ENCODE peak calls at places on chromosomes 11 and 22, in seven cellular contexts. One of them, this sample, is unnamed.

GRCh38 chr22:23181763-23182288 is 1.5 kb downstream of the BCR start:
- DNase-seq in A549: no peak
- DNase-seq in transverse colon: no peak
- DNase-seq in stomach: no peak
- DNase-seq in GM12878: no peak
- DNase-seq in tibial nerve: no peak
- DNase-seq in SK-N-SH: no peak
- DNase-seq in this sample: no peak

GRCh38 chr22:46547883-46548244 is 10.4 kb upstream of the CELSR1 start:
- DNase-seq in A549: no peak
- DNase-seq in transverse colon: peak; percentile 51
- DNase-seq in stomach: no peak
- DNase-seq in GM12878: no peak
- DNase-seq in tibial nerve: peak; percentile 30
- DNase-seq in SK-N-SH: no peak
- DNase-seq in this sample: no peak

GRCh38 chr11:123357990-123358827 is 71.9 kb upstream of the GRAMD1B start:
- DNase-seq in A549: peak; percentile 10
- DNase-seq in transverse colon: peak; percentile 14
- DNase-seq in stomach: no peak
- DNase-seq in GM12878: peak; percentile 34
- DNase-seq in tibial nerve: no peak
- DNase-seq in SK-N-SH: peak; percentile 82
- DNase-seq in this sample: no peak

GRCh38 chr22:42711895-42712837 is 8.5 kb downstream of the A4GALT start:
- DNase-seq in A549: no peak
- DNase-seq in transverse colon: no peak
- DNase-seq in stomach: peak; percentile 60
- DNase-seq in GM12878: no peak
- DNase-seq in tibial nerve: no peak
- DNase-seq in SK-N-SH: no peak
- DNase-seq in this sample: no peak

GRCh38 chr11:96282846-96283245 is 60.1 kb downstream of the MAML2 start:
- DNase-seq in A549: no peak
- DNase-seq in transverse colon: no peak
- DNase-seq in stomach: no peak
- DNase-seq in GM12878: no peak
- DNase-seq in tibial nerve: no peak
- DNase-seq in SK-N-SH: no peak
- DNase-seq in this sample: no peak

GRCh38 chr11:58006940-58007339 is 16.7 kb upstream of the OR9Q1 start:
- DNase-seq in A549: no peak
- DNase-seq in transverse colon: no peak
- DNase-seq in stomach: no peak
- DNase-seq in GM12878: no peak
- DNase-seq in tibial nerve: no peak
- DNase-seq in SK-N-SH: no peak
- DNase-seq in this sample: no peak

GRCh38 chr11:67050139-67050538 is 6.5 kb upstream of the RHOD start:
- DNase-seq in A549: no peak
- DNase-seq in transverse colon: no peak
- DNase-seq in stomach: no peak
- DNase-seq in GM12878: no peak
- DNase-seq in tibial nerve: no peak
- DNase-seq in SK-N-SH: no peak
- DNase-seq in this sample: no peak

GRCh38 chr11:19116315-19116970 is 525 bp upstream of the ZDHHC13 start:
- DNase-seq in A549: no peak
- DNase-seq in transverse colon: no peak
- DNase-seq in stomach: no peak
- DNase-seq in GM12878: peak; percentile 17
- DNase-seq in tibial nerve: no peak
- DNase-seq in SK-N-SH: no peak
- DNase-seq in this sample: no peak

GRCh38 chr11:100719362-100719761 is 32.3 kb downstream of the ARHGAP42 start:
- DNase-seq in A549: peak; percentile 49
- DNase-seq in transverse colon: no peak
- DNase-seq in stomach: no peak
- DNase-seq in GM12878: no peak
- DNase-seq in tibial nerve: no peak
- DNase-seq in SK-N-SH: no peak
- DNase-seq in this sample: no peak

GRCh38 chr11:105741488-105742020 is 131.7 kb downstream of the GRIA4 start:
- DNase-seq in A549: no peak
- DNase-seq in transverse colon: peak; percentile 11
- DNase-seq in stomach: no peak
- DNase-seq in GM12878: no peak
- DNase-seq in tibial nerve: no peak
- DNase-seq in SK-N-SH: no peak
- DNase-seq in this sample: no peak

GRCh38 chr11:76654310-76654851 is 16.2 kb downstream of the LRRC32 start:
- DNase-seq in A549: no peak
- DNase-seq in transverse colon: peak; percentile 54
- DNase-seq in stomach: peak; percentile 24
- DNase-seq in GM12878: no peak
- DNase-seq in tibial nerve: peak; percentile 11
- DNase-seq in SK-N-SH: no peak
- DNase-seq in this sample: peak; percentile 72

GRCh38 chr11:109075976-109076375 is 346.0 kb upstream of the C11orf87 start:
- DNase-seq in A549: no peak
- DNase-seq in transverse colon: no peak
- DNase-seq in stomach: no peak
- DNase-seq in GM12878: no peak
- DNase-seq in tibial nerve: no peak
- DNase-seq in SK-N-SH: no peak
- DNase-seq in this sample: no peak

GRCh38 chr11:109073032-109073822 is 348.8 kb upstream of the C11orf87 start:
- DNase-seq in A549: no peak
- DNase-seq in transverse colon: no peak
- DNase-seq in stomach: no peak
- DNase-seq in GM12878: no peak
- DNase-seq in tibial nerve: no peak
- DNase-seq in SK-N-SH: no peak
- DNase-seq in this sample: no peak

GRCh38 chr11:109071712-109072524 is 350.1 kb upstream of the C11orf87 start:
- DNase-seq in A549: no peak
- DNase-seq in transverse colon: no peak
- DNase-seq in stomach: no peak
- DNase-seq in GM12878: no peak
- DNase-seq in tibial nerve: no peak
- DNase-seq in SK-N-SH: no peak
- DNase-seq in this sample: no peak

GRCh38 chr11:109076870-109077269 is 345.1 kb upstream of the C11orf87 start:
- DNase-seq in A549: no peak
- DNase-seq in transverse colon: no peak
- DNase-seq in stomach: no peak
- DNase-seq in GM12878: no peak
- DNase-seq in tibial nerve: no peak
- DNase-seq in SK-N-SH: peak; percentile 32
- DNase-seq in this sample: no peak

GRCh38 chr11:109077340-109077927 is 344.6 kb upstream of the C11orf87 start:
- DNase-seq in A549: no peak
- DNase-seq in transverse colon: no peak
- DNase-seq in stomach: no peak
- DNase-seq in GM12878: no peak
- DNase-seq in tibial nerve: no peak
- DNase-seq in SK-N-SH: no peak
- DNase-seq in this sample: no peak
- TF ChIP-seq EP300 in A549: no peak
- TF ChIP-seq EP300 in transverse colon: no peak
- TF ChIP-seq EP300 in stomach: no peak
- TF ChIP-seq EP300 in GM12878: no peak
- TF ChIP-seq EP300 in tibial nerve: no peak
- TF ChIP-seq EP300 in SK-N-SH: no peak
- TF ChIP-seq EP300 in this sample: no peak

GRCh38 chr11:110152199-110152598 is 59.0 kb downstream of the ZC3H12C start:
- DNase-seq in A549: no peak
- DNase-seq in transverse colon: no peak
- DNase-seq in stomach: no peak
- DNase-seq in GM12878: no peak
- DNase-seq in tibial nerve: no peak
- DNase-seq in SK-N-SH: no peak
- DNase-seq in this sample: no peak

GRCh38 chr11:110153474-110153873 is 60.3 kb downstream of the ZC3H12C start:
- DNase-seq in A549: no peak
- DNase-seq in transverse colon: no peak
- DNase-seq in stomach: no peak
- DNase-seq in GM12878: no peak
- DNase-seq in tibial nerve: no peak
- DNase-seq in SK-N-SH: no peak
- DNase-seq in this sample: no peak

GRCh38 chr11:110147965-110148709 is 54.9 kb downstream of the ZC3H12C start:
- DNase-seq in A549: peak; percentile 51
- DNase-seq in transverse colon: no peak
- DNase-seq in stomach: no peak
- DNase-seq in GM12878: no peak
- DNase-seq in tibial nerve: no peak
- DNase-seq in SK-N-SH: no peak
- DNase-seq in this sample: no peak

DNA sequence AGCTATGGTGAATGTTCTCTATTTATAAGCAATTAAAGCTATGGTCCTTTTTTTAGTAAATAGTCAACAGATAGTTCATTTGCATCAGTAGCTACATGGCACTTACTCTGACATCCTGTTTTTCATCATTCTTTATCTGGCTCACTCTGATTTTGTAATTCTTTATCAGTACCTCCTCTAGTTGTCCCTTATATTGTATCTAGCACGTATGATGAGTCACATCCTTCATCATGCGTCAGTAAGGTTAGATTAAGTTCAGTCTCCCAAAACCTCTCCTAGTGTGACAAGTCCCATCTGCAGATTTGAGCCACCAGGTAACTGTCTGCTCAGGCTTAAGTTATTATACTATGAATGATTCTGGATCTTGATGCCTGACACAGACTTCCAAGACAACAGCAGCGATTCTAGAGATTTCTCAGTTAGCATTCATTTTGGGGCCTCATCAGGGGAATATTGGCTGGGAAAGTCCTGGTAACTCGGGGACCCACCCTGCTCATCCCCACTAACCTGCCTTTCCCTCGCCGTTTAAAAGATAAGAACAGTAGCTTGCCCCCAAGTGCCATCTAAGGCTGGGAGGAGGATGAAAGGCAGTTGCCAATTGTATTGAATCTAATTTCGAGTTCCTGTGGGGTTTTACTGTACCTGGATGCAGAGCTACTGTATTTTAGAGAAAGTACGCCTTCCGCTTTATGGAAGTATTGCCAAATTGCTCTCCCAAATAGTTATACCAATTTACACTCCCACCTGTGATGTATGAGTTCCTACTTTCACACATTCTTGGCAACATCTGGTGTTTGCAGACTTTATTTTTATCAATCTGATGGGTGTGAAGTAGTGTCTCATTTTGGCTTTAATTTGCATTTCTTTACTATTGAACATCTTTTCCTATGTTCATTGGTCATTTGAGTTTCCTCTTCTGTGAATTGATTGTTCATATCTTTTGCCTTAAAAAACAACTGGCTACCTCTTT is 55.9 kb downstream of the ZC3H12C start:
- DNase-seq in A549: peak; percentile 82
- DNase-seq in transverse colon: no peak
- DNase-seq in stomach: no peak
- DNase-seq in GM12878: no peak
- DNase-seq in tibial nerve: no peak
- DNase-seq in SK-N-SH: no peak
- DNase-seq in this sample: no peak
- TF ChIP-seq EP300 in A549: peak; percentile 68
- TF ChIP-seq EP300 in transverse colon: no peak
- TF ChIP-seq EP300 in stomach: no peak
- TF ChIP-seq EP300 in GM12878: no peak
- TF ChIP-seq EP300 in tibial nerve: no peak
- TF ChIP-seq EP300 in SK-N-SH: no peak
- TF ChIP-seq EP300 in this sample: no peak

GRCh38 chr11:518463-519202 is 11.6 kb upstream of the RNH1 start:
- DNase-seq in A549: peak; percentile 97
- DNase-seq in transverse colon: peak; percentile 95
- DNase-seq in stomach: peak; percentile 95
- DNase-seq in GM12878: no peak
- DNase-seq in tibial nerve: peak; percentile 77
- DNase-seq in SK-N-SH: peak; percentile 97
- DNase-seq in this sample: peak; percentile 96
- TF ChIP-seq EP300 in A549: no peak
- TF ChIP-seq EP300 in transverse colon: no peak
- TF ChIP-seq EP300 in stomach: no peak
- TF ChIP-seq EP300 in GM12878: no peak
- TF ChIP-seq EP300 in tibial nerve: no peak
- TF ChIP-seq EP300 in SK-N-SH: no peak
- TF ChIP-seq EP300 in this sample: no peak

GRCh38 chr11:91822805-91823204 is 401.8 kb upstream of the FAT3 start:
- DNase-seq in A549: no peak
- DNase-seq in transverse colon: no peak
- DNase-seq in stomach: no peak
- DNase-seq in GM12878: no peak
- DNase-seq in tibial nerve: no peak
- DNase-seq in SK-N-SH: no peak
- DNase-seq in this sample: no peak
- TF ChIP-seq EP300 in A549: no peak
- TF ChIP-seq EP300 in transverse colon: no peak
- TF ChIP-seq EP300 in stomach: no peak
- TF ChIP-seq EP300 in GM12878: no peak
- TF ChIP-seq EP300 in tibial nerve: no peak
- TF ChIP-seq EP300 in SK-N-SH: no peak
- TF ChIP-seq EP300 in this sample: no peak

GRCh38 chr22:24706732-24707476 is 67.6 kb downstream of the PIWIL3 start:
- DNase-seq in A549: no peak
- DNase-seq in transverse colon: no peak
- DNase-seq in stomach: no peak
- DNase-seq in GM12878: no peak
- DNase-seq in tibial nerve: no peak
- DNase-seq in SK-N-SH: no peak
- DNase-seq in this sample: no peak
- TF ChIP-seq EP300 in A549: no peak
- TF ChIP-seq EP300 in transverse colon: no peak
- TF ChIP-seq EP300 in stomach: no peak
- TF ChIP-seq EP300 in GM12878: no peak
- TF ChIP-seq EP300 in tibial nerve: no peak
- TF ChIP-seq EP300 in SK-N-SH: no peak
- TF ChIP-seq EP300 in this sample: no peak

DNA sequence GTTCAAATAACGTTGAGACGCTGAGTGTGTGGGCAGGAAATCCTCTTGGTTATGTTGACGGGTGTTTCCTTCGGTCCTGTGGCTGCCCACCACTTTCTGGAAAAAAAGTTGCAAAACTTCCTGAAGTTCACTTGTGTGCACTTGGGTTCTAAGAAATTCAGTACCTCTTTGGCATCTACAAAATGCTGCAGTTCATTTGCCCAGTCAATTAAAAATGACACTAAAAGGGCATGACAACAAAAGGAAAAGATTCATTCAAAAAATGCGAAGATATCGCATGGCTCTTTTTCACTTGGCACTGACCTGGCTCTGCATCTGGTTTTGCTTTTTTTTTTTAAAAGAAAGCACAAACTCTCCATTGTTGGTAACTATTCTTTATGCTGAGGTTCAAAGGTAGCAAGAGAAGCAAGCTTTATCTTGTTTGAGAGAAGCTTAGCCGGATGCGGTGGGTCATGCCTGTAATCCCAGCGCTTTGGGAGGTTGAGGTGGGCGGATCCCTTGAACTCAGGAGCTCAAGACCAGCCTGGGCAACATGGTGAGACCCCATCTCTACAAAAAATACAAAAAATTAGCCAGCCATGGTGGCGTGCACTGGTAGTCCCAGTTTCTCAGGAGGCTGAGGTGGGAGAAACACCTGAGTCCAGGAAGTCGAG is 10.6 kb upstream of the XBP1 start:
- DNase-seq in A549: no peak
- DNase-seq in transverse colon: no peak
- DNase-seq in stomach: no peak
- DNase-seq in GM12878: no peak
- DNase-seq in tibial nerve: no peak
- DNase-seq in SK-N-SH: no peak
- DNase-seq in this sample: no peak
- TF ChIP-seq EP300 in A549: no peak
- TF ChIP-seq EP300 in transverse colon: no peak
- TF ChIP-seq EP300 in stomach: no peak
- TF ChIP-seq EP300 in GM12878: no peak
- TF ChIP-seq EP300 in tibial nerve: no peak
- TF ChIP-seq EP300 in SK-N-SH: no peak
- TF ChIP-seq EP300 in this sample: no peak

This sample was measured in ovary.